ENCODE peak calls at places on chromosomes 1 and 21, in six cellular contexts. G is right cardiac atrium; M is GM12865; N is HCT116; A is heart left ventricle; Q is effector CD4-positive, alpha-beta T cell. Y is an unnamed sample.

GRCh38 chr1:192167941-192168685 is 9.9 kb downstream of the RGS18 start:
- DNase-seq in G (no peak), M (no peak), N (no peak), A (no peak), Q (no peak), Y (peak)

GRCh38 chr1:48686159-48686558 is 90.5 kb downstream of the BEND5 start:
- DNase-seq in G (no peak), M (no peak), N (no peak), A (no peak), Q (no peak), Y (no peak)

GRCh38 chr21:45290948-45291612 is 3.4 kb upstream of the POFUT2 start:
- DNase-seq in G (peak), M (no peak), N (no peak), A (no peak), Q (no peak), Y (no peak)

GRCh38 chr1:235902638-235903542 is 36.2 kb upstream of the LYST start:
- DNase-seq in G (no peak), M (no peak), N (peak), A (no peak), Q (no peak), Y (no peak)

GRCh38 chr1:25550155-25550506 is 6.7 kb downstream of the LDLRAP1 start:
- DNase-seq in G (no peak), M (no peak), N (no peak), A (no peak), Q (no peak), Y (peak)

GRCh38 chr1:4594286-4594991 is 60.0 kb upstream of the AJAP1 start:
- DNase-seq in G (no peak), M (no peak), N (no peak), A (no peak), Q (no peak), Y (no peak)

GRCh38 chr1:228273720-228274451 is 66.0 kb downstream of the OBSCN start:
- DNase-seq in G (peak), M (no peak), N (no peak), A (no peak), Q (no peak), Y (no peak)

GRCh38 chr1:33228935-33229487 is 27.3 kb upstream of the ZNF362 start:
- DNase-seq in G (no peak), M (no peak), N (no peak), A (peak), Q (no peak), Y (no peak)

GRCh38 chr1:37486680-37487618 is 12.6 kb downstream of the ZC3H12A start:
- DNase-seq in G (peak), M (peak), N (peak), A (peak), Q (peak), Y (peak)

GRCh38 chr1:89780721-89781120 is 40.1 kb upstream of the LRRC8D start:
- DNase-seq in G (no peak), M (peak), N (peak), A (no peak), Q (no peak), Y (peak)

GRCh38 chr1:71641903-71642302 is 561.1 kb upstream of the ZRANB2 start:
- DNase-seq in G (peak), M (no peak), N (no peak), A (no peak), Q (no peak), Y (no peak)

GRCh38 chr1:46168463-46168862 is 6.4 kb upstream of the TSPAN1 start:
- DNase-seq in G (no peak), M (no peak), N (no peak), A (no peak), Q (no peak), Y (no peak)

GRCh38 chr1:226814751-226815496 is 55.5 kb upstream of the PSEN2 start:
- DNase-seq in G (no peak), M (no peak), N (peak), A (peak), Q (no peak), Y (no peak)

GRCh38 chr1:206066479-206067171 is 13.7 kb downstream of the RHEX start:
- DNase-seq in G (no peak), M (peak), N (no peak), A (no peak), Q (no peak), Y (peak)

GRCh38 chr1:239253032-239253431 is 133.3 kb upstream of the CHRM3 start:
- DNase-seq in G (no peak), M (no peak), N (no peak), A (no peak), Q (no peak), Y (no peak)

GRCh38 chr1:201949491-201949890 is 3.1 kb upstream of the LMOD1 start:
- DNase-seq in G (no peak), M (no peak), N (no peak), A (no peak), Q (no peak), Y (no peak)

GRCh38 chr1:178345821-178346220 is 150.9 kb downstream of the CLEC20A start:
- DNase-seq in G (no peak), M (no peak), N (no peak), A (no peak), Q (no peak), Y (peak)

GRCh38 chr1:41313661-41314131 is 47.5 kb upstream of the FOXO6 start:
- DNase-seq in G (no peak), M (peak), N (peak), A (no peak), Q (no peak), Y (peak)

GRCh38 chr1:24119859-24120756 is 8.2 kb upstream of the MYOM3 start:
- DNase-seq in G (peak), M (no peak), N (no peak), A (peak), Q (no peak), Y (no peak)

GRCh38 chr1:3910769-3911520 is 10.9 kb upstream of the C1orf174 start:
- DNase-seq in G (peak), M (peak), N (peak), A (peak), Q (peak), Y (peak)

GRCh38 chr21:29233611-29234540 is 64.8 kb upstream of the BACH1 start:
- DNase-seq in G (no peak), M (peak), N (no peak), A (no peak), Q (no peak), Y (peak)

GRCh38 chr1:9145021-9145668 is 16.2 kb upstream of the GPR157 start:
- DNase-seq in G (no peak), M (peak), N (peak), A (no peak), Q (no peak), Y (no peak)